ENCODE peak calls at places on chromosome 10, in ten cellular contexts. V, L, K, D, I, G, T, U, S and O are unnamed samples.

GRCh38 chr10:122116331-122116730 is 127.4 kb downstream of the TACC2 start:
- DNase-seq in I (no peak), D (no peak), T (no peak), G (peak), V (no peak), S (no peak), L (no peak), K (no peak), U (no peak), O (no peak)

GRCh38 chr10:115856580-115856979 is 416.4 kb downstream of the GFRA1 start:
- DNase-seq in L (no peak), D (no peak), T (no peak), U (no peak), S (peak), V (no peak), I (no peak), K (no peak), G (no peak), O (no peak)

GRCh38 chr10:71218046-71218832 is 5.9 kb downstream of the UNC5B start:
- DNase-seq in V (no peak), U (peak), K (no peak), G (no peak), I (no peak), L (no peak), D (peak), S (peak), T (no peak), O (no peak)

GRCh38 chr10:30447125-30447799 is 13.3 kb downstream of the MAP3K8 start:
- DNase-seq in K (no peak), D (peak), U (no peak), S (no peak), T (no peak), V (no peak), L (no peak), I (no peak), G (no peak), O (no peak)

GRCh38 chr10:47025253-47025539 is 114.0 kb downstream of the PTPN20 start:
- DNase-seq in T (no peak), V (peak), S (no peak), U (no peak), L (no peak), I (no peak), G (no peak), D (no peak), K (no peak), O (no peak)

GRCh38 chr10:69481280-69481679 is 30.0 kb downstream of the TSPAN15 start:
- DNase-seq in I (no peak), T (no peak), D (no peak), V (no peak), G (peak), K (no peak), U (no peak), L (no peak), S (no peak), O (no peak)

GRCh38 chr10:103814626-103815370 is 40.6 kb downstream of the SH3PXD2A start:
- DNase-seq in I (no peak), D (peak), T (no peak), K (no peak), U (no peak), V (no peak), S (no peak), L (no peak), G (no peak), O (no peak)

GRCh38 chr10:89351402-89352038 is 23.7 kb downstream of the IFIT3 start:
- DNase-seq in I (no peak), D (no peak), S (no peak), U (no peak), T (no peak), L (no peak), K (no peak), G (no peak), V (no peak), O (no peak)

GRCh38 chr10:86961481-86962091 is 3.2 kb downstream of the SNCG start:
- DNase-seq in T (no peak), S (no peak), U (no peak), V (no peak), I (no peak), D (peak), K (no peak), G (no peak), L (no peak), O (no peak)

GRCh38 chr10:17878896-17879295 is 69.7 kb downstream of the MRC1 start:
- DNase-seq in K (no peak), T (no peak), G (no peak), S (no peak), L (no peak), D (no peak), I (no peak), U (no peak), V (no peak), O (no peak)

GRCh38 chr10:36492590-36493510 is 632.5 kb upstream of the ANKRD30A start:
- DNase-seq in L (no peak), G (no peak), D (peak), U (no peak), T (no peak), V (no peak), I (no peak), S (no peak), K (no peak), O (no peak)

GRCh38 chr10:124035928-124036558 is 57.4 kb downstream of the CHST15 start:
- DNase-seq in I (no peak), L (peak), T (no peak), U (no peak), S (no peak), D (no peak), K (no peak), G (peak), V (peak), O (no peak)

GRCh38 chr10:63273575-63273974 is 140.4 kb downstream of the NRBF2 start:
- DNase-seq in T (no peak), G (peak), K (no peak), L (no peak), I (no peak), V (no peak), U (no peak), S (no peak), D (no peak), O (no peak)

GRCh38 chr10:129098517-129098916 is 368.5 kb upstream of the MGMT start:
- DNase-seq in I (no peak), T (no peak), K (no peak), L (no peak), D (no peak), G (no peak), U (no peak), V (no peak), S (no peak), O (no peak)

GRCh38 chr10:21694646-21695045 is 160.6 kb downstream of the MLLT10 start:
- DNase-seq in V (no peak), U (no peak), I (no peak), S (no peak), T (no peak), G (no peak), D (no peak), K (no peak), L (no peak), O (no peak)

GRCh38 chr10:7417103-7417623 is 6.3 kb upstream of the SFMBT2 start:
- DNase-seq in S (no peak), L (no peak), I (no peak), V (no peak), D (peak), G (peak), U (no peak), T (no peak), K (no peak), O (no peak)

GRCh38 chr10:55500931-55501559 is 700.0 kb upstream of the PCDH15 start:
- DNase-seq in G (peak), V (no peak), D (no peak), L (peak), K (peak), I (no peak), U (no peak), T (no peak), S (no peak), O (no peak)

GRCh38 chr10:9175200-9175599 is 1120.7 kb downstream of the GATA3 start:
- DNase-seq in I (no peak), D (no peak), L (no peak), T (no peak), G (no peak), S (no peak), V (no peak), U (no peak), K (no peak), O (no peak)

GRCh38 chr10:123117644-123118409 is 17.9 kb upstream of the HMX3 start:
- DNase-seq in S (no peak), D (no peak), I (no peak), T (no peak), U (no peak), L (no peak), V (no peak), K (no peak), G (no peak), O (no peak)

GRCh38 chr10:113856563-113856962 is 2.1 kb downstream of the NHLRC2 start:
- DNase-seq in S (no peak), K (no peak), V (no peak), T (no peak), G (peak), I (no peak), L (no peak), U (no peak), D (peak), O (no peak)

GRCh38 chr10:70655316-70655715 is 17.0 kb upstream of the ADAMTS14 start:
- DNase-seq in L (no peak), G (no peak), T (no peak), S (no peak), D (no peak), I (no peak), K (no peak), U (no peak), V (no peak), O (no peak)

GRCh38 chr10:21791276-21791675 is 212.3 kb downstream of the DNAJC1 start:
- DNase-seq in V (no peak), I (no peak), T (no peak), K (no peak), G (no peak), D (peak), S (no peak), L (no peak), U (no peak), O (no peak)

GRCh38 chr10:504806-505205 is 184.7 kb downstream of the DIP2C start:
- DNase-seq in U (no peak), T (no peak), D (no peak), K (no peak), V (no peak), G (no peak), I (no peak), S (peak), L (no peak), O (no peak)

GRCh38 chr10:93379366-93380042 is 102.6 kb downstream of the MYOF start:
- DNase-seq in D (peak), U (no peak), I (no peak), K (no peak), G (peak), S (no peak), T (no peak), V (peak), L (peak), O (no peak)

GRCh38 chr10:127034790-127035189 is 129.6 kb downstream of the DOCK1 start:
- DNase-seq in U (no peak), L (no peak), D (no peak), V (no peak), S (no peak), G (no peak), K (no peak), T (no peak), I (no peak), O (no peak)

GRCh38 chr10:131857156-131858117 is 43.4 kb upstream of the PPP2R2D start:
- DNase-seq in V (no peak), L (no peak), T (no peak), G (no peak), U (no peak), S (no peak), I (no peak), K (no peak), D (no peak), O (no peak)

GRCh38 chr10:123446449-123447156 is 219.6 kb upstream of the GPR26 start:
- DNase-seq in T (no peak), L (no peak), V (no peak), S (no peak), D (no peak), U (no peak), K (no peak), G (no peak), I (no peak), O (no peak)

GRCh38 chr10:16945566-16945965 is 128.3 kb upstream of the RSU1 start:
- DNase-seq in S (no peak), G (no peak), I (no peak), U (no peak), D (no peak), K (no peak), L (no peak), V (no peak), T (no peak), O (no peak)

GRCh38 chr10:121956111-121957061 is 18.6 kb downstream of the NSMCE4A start:
- DNase-seq in S (no peak), I (no peak), D (peak), U (no peak), K (no peak), G (no peak), L (no peak), V (no peak), T (no peak), O (no peak)

GRCh38 chr10:115849197-115849596 is 423.8 kb downstream of the GFRA1 start:
- DNase-seq in V (no peak), T (no peak), U (no peak), L (no peak), K (no peak), G (no peak), S (no peak), D (no peak), I (no peak), O (no peak)